ENCODE peak calls at places on chromosomes 5 and 9, in four cellular contexts. J, C, L and F are unnamed samples.

GRCh38 chr9:101951598-101951997 is 213.2 kb upstream of the GRIN3A start:
- DNase-seq in J (no peak), C (no peak), L (no peak), F (no peak)

GRCh38 chr5:68458416-68458815 is 242.9 kb downstream of the PIK3R1 start:
- DNase-seq in J (no peak), C (no peak), L (no peak), F (no peak)

GRCh38 chr9:92736816-92737606 is 27.6 kb downstream of the BICD2 start:
- DNase-seq in J (no peak), C (no peak), L (peak), F (peak)

GRCh38 chr5:158801286-158801685 is 298.4 kb downstream of the EBF1 start:
- DNase-seq in J (no peak), C (no peak), L (no peak), F (no peak)

GRCh38 chr5:122978068-122978467 is 58.5 kb downstream of the PPIC start:
- DNase-seq in J (no peak), C (no peak), L (no peak), F (no peak)

GRCh38 chr9:119091074-119091473 is 278.2 kb downstream of the BRINP1 start:
- DNase-seq in J (no peak), C (no peak), L (no peak), F (no peak)

GRCh38 chr5:9869616-9870288 is 239.6 kb upstream of the TAS2R1 start:
- DNase-seq in J (no peak), C (peak), L (peak), F (peak)

GRCh38 chr5:121384359-121384758 is 467.3 kb upstream of the FTMT start:
- DNase-seq in J (no peak), C (no peak), L (no peak), F (no peak)

GRCh38 chr5:170746081-170746951 is 37.2 kb upstream of the GABRP start:
- DNase-seq in J (no peak), C (no peak), L (no peak), F (no peak)

GRCh38 chr5:65209341-65209740 is 272.4 kb downstream of the ADAMTS6 start:
- DNase-seq in J (no peak), C (peak), L (peak), F (peak)

GRCh38 chr9:93096811-93097382 is 880 bp downstream of the CARD19 start:
- DNase-seq in J (no peak), C (no peak), L (no peak), F (no peak)

GRCh38 chr5:9054821-9055589 is 490.9 kb downstream of the SEMA5A start:
- DNase-seq in J (no peak), C (peak), L (peak), F (no peak)

GRCh38 chr9:107518037-107518786 is 28.6 kb upstream of the KLF4 start:
- DNase-seq in J (no peak), C (no peak), L (no peak), F (no peak)

GRCh38 chr5:151675956-151676712 is 10.6 kb downstream of the SPARC start:
- DNase-seq in J (no peak), C (peak), L (no peak), F (no peak)

GRCh38 chr5:74336286-74336685 is 304.2 kb downstream of the ENC1 start:
- DNase-seq in J (no peak), C (no peak), L (no peak), F (no peak)

GRCh38 chr9:114327749-114328148 is 1.9 kb upstream of the ORM2 start:
- DNase-seq in J (no peak), C (no peak), L (no peak), F (no peak)

GRCh38 chr9:98142182-98142924 is 23.3 kb upstream of the TRIM14 start:
- DNase-seq in J (peak), C (no peak), L (no peak), F (no peak)

GRCh38 chr5:1364211-1364610 is 19.3 kb upstream of the CLPTM1L start:
- DNase-seq in J (no peak), C (no peak), L (no peak), F (no peak)

GRCh38 chr5:10762178-10762775 is 1.2 kb upstream of the DAP start:
- DNase-seq in J (peak), C (peak), L (no peak), F (no peak)

GRCh38 chr5:61020415-61020814 is 75.4 kb downstream of the NDUFAF2 start:
- DNase-seq in J (no peak), C (peak), L (peak), F (no peak)

GRCh38 chr9:126532019-126532462 is 81.7 kb upstream of the LMX1B start:
- DNase-seq in J (no peak), C (peak), L (no peak), F (no peak)

GRCh38 chr5:41973887-41974286 is 48.8 kb downstream of the FBXO4 start:
- DNase-seq in J (no peak), C (no peak), L (no peak), F (no peak)

GRCh38 chr5:41973087-41973486 is 48.0 kb downstream of the FBXO4 start:
- DNase-seq in J (no peak), C (no peak), L (no peak), F (no peak)

GRCh38 chr5:41967401-41967800 is 42.3 kb downstream of the FBXO4 start:
- DNase-seq in J (no peak), C (no peak), L (no peak), F (no peak)

GRCh38 chr5:41966706-41967105 is 41.6 kb downstream of the FBXO4 start:
- DNase-seq in J (no peak), C (no peak), L (no peak), F (no peak)

GRCh38 chr5:41968153-41968723 is 43.2 kb downstream of the FBXO4 start:
- DNase-seq in J (no peak), C (no peak), L (no peak), F (no peak)
- TF ChIP-seq CTCF in J (no peak), C (peak), L (no peak), F (no peak)

DNA sequence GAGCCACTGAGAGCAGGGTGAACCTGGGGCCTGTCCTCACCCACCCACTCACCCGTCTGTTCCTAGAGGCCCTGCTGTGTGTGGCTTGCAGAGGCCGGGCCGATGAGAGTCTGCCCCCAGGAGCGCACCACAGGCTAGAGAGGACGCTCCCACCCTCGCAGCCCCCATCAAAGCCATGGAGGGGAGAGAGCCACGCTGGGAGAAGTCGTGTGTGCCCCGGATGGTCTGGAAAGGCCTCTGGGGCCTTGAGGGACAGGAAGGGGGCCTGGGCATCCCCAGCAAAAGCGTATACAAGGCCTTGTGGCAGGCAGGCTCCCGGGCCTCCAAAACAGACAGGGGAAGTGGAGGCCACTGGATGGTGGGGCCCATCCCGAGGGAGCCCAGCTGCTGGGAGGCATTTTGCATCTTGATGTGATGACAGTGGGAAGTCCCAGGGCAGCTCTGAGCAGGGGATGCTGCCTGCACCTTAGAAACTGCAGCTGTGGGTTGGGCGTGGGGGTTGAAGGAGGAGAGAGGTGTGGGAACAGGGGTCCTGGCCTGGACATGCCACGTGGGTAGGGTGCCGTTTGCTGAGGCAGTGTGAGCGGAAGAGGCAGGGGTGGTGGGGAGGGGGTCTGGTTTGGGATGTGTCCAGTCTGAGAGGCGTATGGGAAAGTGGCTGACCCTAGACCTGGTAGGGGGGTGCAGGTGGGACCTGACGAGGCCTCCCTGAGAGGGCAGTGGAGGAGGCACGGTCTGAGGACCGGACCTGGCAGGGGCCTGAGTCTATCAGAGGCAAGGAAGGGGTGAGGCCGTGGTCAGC is 43.0 kb upstream of the NOTCH1 start:
- DNase-seq in J (no peak), C (no peak), L (no peak), F (no peak)
- H3K4me3 ChIP-seq in J (no peak), C (no peak), L (no peak), F (no peak)

DNA sequence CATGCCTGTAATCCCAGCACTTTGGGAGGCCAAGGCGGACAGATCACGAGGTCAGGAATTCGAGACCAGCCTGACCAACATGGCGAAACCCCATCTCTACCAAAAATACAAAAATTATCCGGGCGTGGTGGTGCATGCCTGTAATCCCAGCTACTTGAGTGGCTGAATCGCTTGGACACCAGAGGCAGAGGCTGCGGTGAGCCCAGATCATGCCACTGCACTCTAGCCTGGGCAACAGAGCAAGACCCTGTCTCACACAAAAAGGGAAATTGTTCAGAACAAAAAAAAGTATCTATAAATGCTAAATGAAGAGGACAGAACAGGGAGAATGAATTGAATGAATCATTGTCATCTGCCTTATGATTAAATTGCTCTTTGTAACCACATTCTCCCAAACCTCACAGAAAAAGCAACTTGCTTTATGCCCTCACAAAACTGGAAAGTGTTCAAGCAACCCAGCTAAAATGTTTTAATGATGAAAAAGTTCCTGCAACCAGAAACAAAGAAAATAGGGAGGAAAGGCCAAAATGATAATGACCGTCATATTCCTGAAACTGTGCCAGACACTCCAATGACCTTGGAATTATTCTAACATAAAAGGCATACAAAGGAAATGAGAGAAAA is 83.7 kb downstream of the SERINC5 start:
- DNase-seq in J (no peak), C (peak), L (no peak), F (no peak)
- TF ChIP-seq CTCF in J (no peak), C (no peak), L (no peak), F (no peak)

GRCh38 chr5:140219068-140219971 is 44.3 kb downstream of the CYSTM1 start:
- DNase-seq in J (no peak), C (peak), L (no peak), F (peak)
- H3K4me3 ChIP-seq in J (no peak), C (no peak), L (no peak), F (no peak)

DNA sequence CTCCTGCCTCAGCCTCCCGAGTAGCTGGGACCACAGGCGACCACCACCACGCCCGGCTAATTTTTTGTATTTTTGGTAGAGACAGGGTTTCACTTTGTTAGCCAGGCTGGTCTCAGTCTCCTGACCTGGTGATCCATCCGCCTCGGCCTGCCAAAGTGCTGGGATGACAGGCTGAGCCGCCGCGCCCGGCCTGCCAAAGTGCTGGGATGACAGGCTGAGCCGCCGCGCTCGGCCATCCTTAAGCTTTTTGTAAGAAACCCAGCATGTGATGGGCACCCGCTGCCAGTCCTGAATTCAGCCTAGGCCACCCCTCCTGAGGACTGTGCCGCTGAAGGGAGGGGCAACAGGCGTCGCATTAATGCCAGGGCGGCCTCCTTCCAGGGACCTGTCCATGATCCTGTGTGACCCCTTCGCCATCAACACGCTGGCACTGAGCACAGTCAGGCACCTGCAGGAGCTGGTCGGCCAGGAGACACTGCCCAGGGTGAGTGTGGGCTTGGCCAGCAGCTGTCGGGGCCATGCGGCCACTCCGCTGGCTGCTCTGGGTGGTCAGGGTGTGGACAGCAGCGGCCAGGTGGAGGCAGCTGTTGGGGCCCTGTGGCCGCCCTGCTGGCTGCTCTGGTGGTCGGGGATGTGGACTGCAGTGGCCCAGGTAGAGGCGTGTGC is 10.5 kb downstream of the NELFB start:
- DNase-seq in J (no peak), C (no peak), L (no peak), F (no peak)
- TF ChIP-seq CTCF in J (no peak), C (no peak), L (no peak), F (no peak)